ENCODE peak calls at places on chromosomes 5 and 9, in six cellular contexts. M is mucosa of descending colon; Z is Panc1; L is PC-3; T is WTC11; R is activated CD8-positive, alpha-beta T cell treated with anti-CD3 and anti-CD28 coated beads for 36 hours. X is an unnamed sample.

GRCh38 chr5:143114481-143114880 is 289.0 kb downstream of the NR3C1 start:
- ATAC-seq in M (no peak), Z (no peak), L (no peak), T (no peak), R (no peak), X (no peak)

GRCh38 chr9:72322259-72322658 is 42.7 kb downstream of the ZFAND5 start:
- ATAC-seq in M (no peak), Z (no peak), L (no peak), T (no peak), R (no peak), X (no peak)

GRCh38 chr5:123515904-123516303 is 3.9 kb downstream of the CSNK1G3 start:
- ATAC-seq in M (no peak), Z (no peak), L (no peak), T (no peak), R (peak), X (no peak)

GRCh38 chr9:34123682-34124081 is 2.8 kb downstream of the DCAF12 start:
- ATAC-seq in M (no peak), Z (no peak), L (no peak), T (no peak), R (peak), X (no peak)

GRCh38 chr5:110807174-110807573 is 68.4 kb downstream of the SLC25A46 start:
- ATAC-seq in M (peak), Z (no peak), L (no peak), T (no peak), R (no peak), X (no peak)

GRCh38 chr9:93288891-93289883 is 105.2 kb downstream of the WNK2 start:
- ATAC-seq in M (peak), Z (no peak), L (peak), T (peak), R (no peak), X (no peak)

GRCh38 chr5:65967288-65968066 is 41.1 kb downstream of the ERBIN start:
- ATAC-seq in M (no peak), Z (no peak), L (no peak), T (no peak), R (peak), X (no peak)

GRCh38 chr5:127801751-127802476 is 98.7 kb downstream of the CCDC192 start:
- ATAC-seq in M (peak), Z (no peak), L (peak), T (no peak), R (no peak), X (peak)

GRCh38 chr9:85055506-85056202 is 386.1 kb downstream of the NTRK2 start:
- ATAC-seq in M (no peak), Z (no peak), L (no peak), T (no peak), R (no peak), X (no peak)

GRCh38 chr9:125534934-125535701 is 171.9 kb downstream of the MAPKAP1 start:
- ATAC-seq in M (no peak), Z (no peak), L (no peak), T (no peak), R (no peak), X (no peak)

GRCh38 chr9:6218099-6218502 is 2.5 kb downstream of the IL33 start:
- ATAC-seq in M (peak), Z (no peak), L (no peak), T (no peak), R (no peak), X (no peak)

GRCh38 chr9:81588148-81588874 is 101.0 kb downstream of the TLE1 start:
- ATAC-seq in M (peak), Z (peak), L (peak), T (no peak), R (no peak), X (no peak)

GRCh38 chr9:82456621-82457020 is 468.0 kb downstream of the SPATA31D1 start:
- ATAC-seq in M (no peak), Z (no peak), L (no peak), T (no peak), R (no peak), X (no peak)

GRCh38 chr5:40717281-40717680 is 37.6 kb downstream of the PTGER4 start:
- ATAC-seq in M (peak), Z (no peak), L (peak), T (no peak), R (no peak), X (no peak)

GRCh38 chr9:118366228-118366627 is 662.0 kb downstream of the TLR4 start:
- ATAC-seq in M (no peak), Z (no peak), L (no peak), T (peak), R (no peak), X (no peak)

GRCh38 chr9:136865768-136866103 is 372 bp downstream of the EDF1 start:
- ATAC-seq in M (peak), Z (peak), L (peak), T (peak), R (peak), X (no peak)

GRCh38 chr5:43305948-43306563 is 7.2 kb downstream of the HMGCS1 start:
- ATAC-seq in M (peak), Z (peak), L (peak), T (peak), R (peak), X (peak)

GRCh38 chr5:173775692-173776135 is 112.4 kb upstream of the CPEB4 start:
- ATAC-seq in M (no peak), Z (no peak), L (no peak), T (no peak), R (no peak), X (no peak)

X was measured in SK-N-SH treated with all-trans-retinoic acid at 6 μM for 48 hours.